ENCODE peak calls at places on chromosomes 5 and 9, in six cellular contexts. E is B cell; Q is glutamatergic neuron; U is H9; O is GM10248; P is CD8-positive, alpha-beta T cell. H is an unnamed sample.

GRCh38 chr5:43137326-43137725 is 16.6 kb downstream of the ZNF131 start:
- DNase-seq in E (no peak), Q (no peak), U (no peak), O (no peak), P (no peak), H (no peak)

GRCh38 chr5:153676821-153677220 is 186.4 kb downstream of the GRIA1 start:
- DNase-seq in E (no peak), Q (no peak), U (no peak), O (no peak), P (no peak), H (no peak)

GRCh38 chr9:94937214-94937903 is 210.9 kb downstream of the AOPEP start:
- DNase-seq in E (no peak), Q (no peak), U (no peak), O (no peak), P (no peak), H (no peak)

GRCh38 chr9:91795500-91796241 is 154.4 kb downstream of the ROR2 start:
- DNase-seq in E (no peak), Q (no peak), U (no peak), O (no peak), P (no peak), H (peak; percentile 51)

GRCh38 chr5:118529361-118530154 is 458.8 kb downstream of the DTWD2 start:
- DNase-seq in E (no peak), Q (no peak), U (no peak), O (no peak), P (no peak), H (no peak)

GRCh38 chr9:86181379-86182315 is 77.8 kb downstream of the C9orf153 start:
- DNase-seq in E (no peak), Q (no peak), U (no peak), O (no peak), P (no peak), H (no peak)

GRCh38 chr5:39459091-39459490 is 34.3 kb upstream of the DAB2 start:
- DNase-seq in E (no peak), Q (no peak), U (no peak), O (no peak), P (no peak), H (no peak)

GRCh38 chr9:131667576-131667975 is 72.3 kb downstream of the RAPGEF1 start:
- DNase-seq in E (no peak), Q (no peak), U (no peak), O (peak; percentile 44), P (peak; percentile 45), H (no peak)

GRCh38 chr5:154309361-154309725 is 118.8 kb downstream of the GALNT10 start:
- DNase-seq in E (no peak), Q (no peak), U (no peak), O (no peak), P (no peak), H (no peak)

GRCh38 chr9:36974731-36975130 is 59.3 kb downstream of the PAX5 start:
- DNase-seq in E (no peak), Q (no peak), U (peak; percentile 33), O (no peak), P (no peak), H (no peak)

GRCh38 chr5:1439388-1440097 is 5.7 kb downstream of the SLC6A3 start:
- DNase-seq in E (no peak), Q (no peak), U (no peak), O (no peak), P (no peak), H (no peak)

GRCh38 chr5:178071108-178071507 is 42.2 kb upstream of the N4BP3 start:
- DNase-seq in E (no peak), Q (no peak), U (no peak), O (no peak), P (no peak), H (no peak)

GRCh38 chr5:152595327-152595890 is 190.3 kb upstream of the NMUR2 start:
- DNase-seq in E (no peak), Q (peak; percentile 46), U (no peak), O (no peak), P (no peak), H (no peak)

GRCh38 chr9:85741112-85741874 is 461 bp downstream of the AGTPBP1 start:
- DNase-seq in E (peak; percentile 77), Q (peak; percentile 71), U (peak; percentile 56), O (peak; percentile 59), P (peak; percentile 57), H (peak; percentile 68)

GRCh38 chr9:97500765-97501176 is 695 bp upstream of the TMOD1 start:
- DNase-seq in E (no peak), Q (no peak), U (no peak), O (no peak), P (no peak), H (no peak)

GRCh38 chr5:95959964-95960801 is 1.5 kb downstream of the ELL2 start:
- DNase-seq in E (no peak), Q (peak; percentile 18), U (no peak), O (no peak), P (peak; percentile 11), H (peak; percentile 4)
- TF ChIP-seq CTCF in E (no peak), Q (no peak), U (no peak), O (no peak), P (no peak), H (no peak)

GRCh38 chr9:81519816-81520215 is 169.5 kb downstream of the TLE1 start:
- DNase-seq in E (no peak), Q (no peak), U (no peak), O (no peak), P (no peak), H (no peak)

GRCh38 chr9:81517954-81518353 is 171.4 kb downstream of the TLE1 start:
- DNase-seq in E (no peak), Q (no peak), U (no peak), O (no peak), P (no peak), H (no peak)

GRCh38 chr9:81526587-81526986 is 162.8 kb downstream of the TLE1 start:
- DNase-seq in E (no peak), Q (no peak), U (no peak), O (no peak), P (no peak), H (no peak)

GRCh38 chr9:81521892-81522291 is 167.5 kb downstream of the TLE1 start:
- DNase-seq in E (no peak), Q (no peak), U (no peak), O (no peak), P (no peak), H (no peak)

GRCh38 chr9:81522721-81523551 is 166.4 kb downstream of the TLE1 start:
- DNase-seq in E (peak; percentile 56), Q (no peak), U (peak; percentile 51), O (no peak), P (no peak), H (no peak)
- TF ChIP-seq CTCF in E (peak; percentile 79), Q (peak; percentile 58), U (peak; percentile 85), O (peak; percentile 16), P (no peak), H (peak; percentile 51)

DNA sequence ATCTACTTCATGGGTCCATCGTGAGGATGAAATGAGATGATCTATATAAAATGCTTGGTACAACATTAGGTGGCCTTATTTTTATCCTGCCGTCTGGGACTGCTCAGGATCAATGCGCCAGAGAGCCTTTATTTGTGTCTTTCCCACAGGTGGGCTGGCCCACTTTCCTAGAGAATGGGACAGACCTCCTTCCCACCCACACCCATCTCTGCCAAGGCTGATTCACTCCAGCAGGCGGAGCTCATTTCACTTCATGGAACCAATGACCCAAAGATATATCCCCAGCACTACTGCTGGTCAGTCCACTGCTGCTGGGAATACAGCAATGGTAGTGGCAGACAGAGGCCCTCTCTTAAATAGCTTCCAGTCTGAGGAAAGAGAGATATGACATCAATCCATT is 35.7 kb downstream of the TGFBI start:
- DNase-seq in E (no peak), Q (no peak), U (peak; percentile 32), O (no peak), P (no peak), H (no peak)
- TF ChIP-seq CTCF in E (no peak), Q (no peak), U (peak; percentile 48), O (peak; percentile 7), P (no peak), H (no peak)

GRCh38 chr9:107154291-107154690 is 128.8 kb upstream of the RAD23B start:
- DNase-seq in E (no peak), Q (no peak), U (no peak), O (no peak), P (no peak), H (no peak)

GRCh38 chr9:107161338-107161737 is 121.7 kb upstream of the RAD23B start:
- DNase-seq in E (no peak), Q (no peak), U (no peak), O (no peak), P (no peak), H (no peak)

GRCh38 chr9:107154766-107155165 is 128.3 kb upstream of the RAD23B start:
- DNase-seq in E (no peak), Q (no peak), U (no peak), O (no peak), P (no peak), H (no peak)

GRCh38 chr9:107155244-107155817 is 127.7 kb upstream of the RAD23B start:
- DNase-seq in E (no peak), Q (no peak), U (peak; percentile 34), O (no peak), P (no peak), H (no peak)

GRCh38 chr9:107158321-107158720 is 124.8 kb upstream of the RAD23B start:
- DNase-seq in E (no peak), Q (peak; percentile 23), U (peak; percentile 78), O (no peak), P (no peak), H (peak; percentile 12)
- TF ChIP-seq CTCF in E (peak; percentile 21), Q (peak; percentile 48), U (peak; percentile 75), O (peak; percentile 44), P (no peak), H (peak; percentile 55)

DNA sequence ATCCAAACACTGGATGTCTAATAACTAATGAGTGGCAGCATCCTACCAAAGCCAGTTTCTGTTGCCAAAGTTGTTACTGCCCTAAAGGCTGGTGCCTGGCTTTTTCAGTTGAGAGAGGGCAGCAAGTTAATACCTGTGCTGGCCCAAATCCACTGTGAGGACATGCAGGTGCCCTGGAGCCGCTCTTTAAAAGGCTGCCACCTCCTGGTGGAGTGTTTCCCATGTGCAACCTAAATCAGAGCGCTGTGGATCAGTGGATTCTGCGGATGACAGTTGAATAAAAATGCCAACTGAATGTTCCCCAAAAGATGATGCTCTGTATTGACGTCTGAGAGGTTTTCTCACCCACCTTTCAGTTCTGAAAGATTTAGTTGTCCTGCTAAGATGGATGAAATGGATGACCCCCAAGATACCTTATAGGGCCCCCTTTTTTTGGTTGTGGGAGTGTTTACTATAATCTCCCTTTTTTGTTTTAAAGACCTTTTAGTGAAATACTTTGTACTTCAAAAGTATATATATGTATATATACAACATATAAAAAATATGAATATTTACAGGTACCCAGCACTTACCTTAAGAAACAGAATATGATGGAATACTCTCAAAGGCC is 146.4 kb downstream of the EGFLAM start:
- DNase-seq in E (no peak), Q (no peak), U (peak; percentile 69), O (no peak), P (no peak), H (peak; percentile 18)
- TF ChIP-seq CTCF in E (no peak), Q (no peak), U (peak; percentile 78), O (no peak), P (no peak), H (peak; percentile 31)

DNA sequence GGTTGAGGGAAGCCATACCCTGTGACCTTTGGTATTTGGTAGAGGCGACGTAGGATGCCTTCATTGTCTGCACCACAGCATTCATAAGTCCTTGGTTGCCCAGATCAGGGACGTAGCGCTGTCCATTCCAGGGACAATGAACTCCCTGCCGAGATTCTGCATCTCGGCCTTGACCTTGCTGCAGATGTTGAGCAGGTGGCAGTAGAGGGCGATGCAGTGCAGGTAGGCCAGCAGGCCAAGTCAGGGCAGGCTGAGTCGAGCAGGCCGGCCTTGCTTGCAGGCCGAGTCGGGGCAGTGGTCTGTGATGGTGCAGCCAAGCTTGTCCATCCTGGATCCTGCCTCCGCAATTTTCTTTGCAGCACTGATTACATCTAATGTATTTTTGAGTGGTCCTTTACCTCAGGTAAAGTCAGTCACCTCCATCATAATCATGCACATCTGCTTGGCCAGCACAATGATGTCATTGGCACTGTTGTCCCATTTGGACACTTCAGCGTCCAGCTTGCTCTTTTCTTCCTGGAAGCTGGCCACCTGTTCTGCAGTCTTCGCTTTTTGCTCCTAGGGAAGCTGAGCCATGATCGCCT is 93.4 kb upstream of the CCDC112 start:
- DNase-seq in E (no peak), Q (no peak), U (peak; percentile 83), O (no peak), P (no peak), H (peak; percentile 17)
- TF ChIP-seq CTCF in E (no peak), Q (no peak), U (peak; percentile 67), O (peak; percentile 54), P (no peak), H (no peak)